ENCODE peak calls at places on chromosomes 3 and 15, in five cellular contexts. X, R, J, P and W are unnamed samples.

GRCh38 chr15:100314809-100315400 is 26.9 kb downstream of the ADAMTS17 start:
- DNase-seq in X (no peak), R (no peak), J (no peak), P (no peak), W (no peak)

GRCh38 chr3:195250473-195251251 is 20.3 kb downstream of the XXYLT1 start:
- DNase-seq in X (no peak), R (no peak), J (no peak), P (no peak), W (no peak)

GRCh38 chr15:60179786-60180391 is 175.8 kb downstream of the FOXB1 start:
- DNase-seq in X (no peak), R (peak), J (no peak), P (peak), W (peak)

GRCh38 chr15:42332331-42332730 is 27.0 kb upstream of the CAPN3 start:
- DNase-seq in X (no peak), R (no peak), J (no peak), P (no peak), W (no peak)

GRCh38 chr3:11549580-11550140 is 94.1 kb downstream of the VGLL4 start:
- DNase-seq in X (no peak), R (no peak), J (no peak), P (no peak), W (no peak)

GRCh38 chr3:123349201-123349535 is 99.7 kb downstream of the ADCY5 start:
- DNase-seq in X (no peak), R (peak), J (no peak), P (no peak), W (no peak)

GRCh38 chr15:62090988-62091387 is 24.2 kb downstream of the C2CD4A start:
- DNase-seq in X (no peak), R (no peak), J (no peak), P (no peak), W (no peak)

GRCh38 chr3:127141921-127142730 is 50.8 kb upstream of the PRR23E start:
- DNase-seq in X (no peak), R (no peak), J (peak), P (peak), W (no peak)

GRCh38 chr3:23580337-23580736 is 225.4 kb upstream of the UBE2E1 start:
- DNase-seq in X (no peak), R (no peak), J (no peak), P (no peak), W (no peak)

GRCh38 chr15:39629376-39629775 is 48.5 kb downstream of the THBS1 start:
- DNase-seq in X (no peak), R (no peak), J (no peak), P (no peak), W (no peak)

GRCh38 chr3:33061782-33062181 is 35.2 kb downstream of the GLB1 start:
- DNase-seq in X (no peak), R (no peak), J (no peak), P (no peak), W (no peak)

GRCh38 chr3:148922467-148922866 is 57.4 kb downstream of the CPA3 start:
- DNase-seq in X (no peak), R (no peak), J (no peak), P (no peak), W (no peak)

GRCh38 chr15:95663156-95663831 is 667.2 kb upstream of the NR2F2 start:
- DNase-seq in X (no peak), R (no peak), J (no peak), P (no peak), W (no peak)

GRCh38 chr3:140403559-140403958 is 274.3 kb upstream of the TRIM42 start:
- DNase-seq in X (no peak), R (peak), J (no peak), P (no peak), W (no peak)

DNA sequence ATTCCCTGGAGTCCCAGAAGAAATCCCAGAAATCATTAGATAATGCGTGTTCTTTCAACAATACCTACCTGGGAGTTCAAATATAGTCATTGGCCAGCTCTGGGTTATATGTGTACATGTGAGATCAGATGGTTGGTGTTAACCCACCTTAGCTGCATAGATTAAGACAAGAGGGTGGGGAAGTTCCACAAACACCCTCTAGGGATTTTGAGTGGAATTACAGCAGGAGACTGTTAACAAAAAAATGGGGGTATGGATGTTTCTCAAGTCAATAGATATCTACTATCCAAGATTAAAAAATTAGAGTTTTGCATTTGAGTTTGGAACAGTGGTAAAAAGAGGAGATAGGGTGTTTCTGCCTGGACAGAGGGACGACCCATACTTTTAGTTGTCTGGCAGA is 282.5 kb upstream of the CNTN3 start:
- DNase-seq in X (no peak), R (peak), J (no peak), P (no peak), W (no peak)
- TF ChIP-seq CTCF in X (peak), R (no peak), J (no peak), P (no peak), W (peak)

GRCh38 chr15:69271217-69271616 is 27.5 kb upstream of the PAQR5 start:
- DNase-seq in X (no peak), R (no peak), J (no peak), P (no peak), W (no peak)

GRCh38 chr15:69275933-69276565 is 22.7 kb upstream of the PAQR5 start:
- DNase-seq in X (no peak), R (peak), J (no peak), P (no peak), W (no peak)

GRCh38 chr15:69277316-69277715 is 21.4 kb upstream of the PAQR5 start:
- DNase-seq in X (no peak), R (no peak), J (no peak), P (no peak), W (no peak)

GRCh38 chr15:69275104-69275670 is 23.5 kb upstream of the PAQR5 start:
- DNase-seq in X (no peak), R (peak), J (no peak), P (no peak), W (no peak)

DNA sequence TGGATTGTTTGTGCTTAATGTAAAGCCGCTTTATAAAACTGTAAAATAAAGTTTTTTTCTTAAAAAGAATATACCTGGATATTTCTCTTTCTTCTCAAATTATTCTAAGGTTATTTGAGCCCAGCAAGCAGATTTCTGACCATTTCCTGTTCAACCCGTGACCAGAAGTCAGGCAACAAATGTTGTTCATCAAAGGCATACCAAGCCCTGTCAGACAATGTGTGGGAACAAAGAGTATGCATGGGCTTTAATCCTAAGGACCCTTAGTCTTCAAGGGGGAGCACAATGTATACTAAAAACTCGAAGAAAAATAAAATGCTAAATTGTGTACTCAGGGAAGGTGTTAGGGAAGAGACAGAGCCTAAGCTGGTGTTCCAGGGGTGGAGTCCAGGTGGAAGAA is 26.6 kb upstream of the PAQR5 start:
- DNase-seq in X (no peak), R (no peak), J (no peak), P (no peak), W (no peak)
- TF ChIP-seq CTCF in X (no peak), R (no peak), J (no peak), P (no peak), W (no peak)

GRCh38 chr3:183823963-183824362 is 1.4 kb downstream of the MAP6D1 start:
- DNase-seq in X (no peak), R (no peak), J (no peak), P (no peak), W (no peak)
- TF ChIP-seq CTCF in X (no peak), R (no peak), J (no peak), P (no peak), W (no peak)

GRCh38 chr3:182424006-182424405 is 369.3 kb upstream of the ATP11B start:
- DNase-seq in X (no peak), R (no peak), J (no peak), P (no peak), W (no peak)
- TF ChIP-seq CTCF in X (no peak), R (no peak), J (no peak), P (no peak), W (no peak)

DNA sequence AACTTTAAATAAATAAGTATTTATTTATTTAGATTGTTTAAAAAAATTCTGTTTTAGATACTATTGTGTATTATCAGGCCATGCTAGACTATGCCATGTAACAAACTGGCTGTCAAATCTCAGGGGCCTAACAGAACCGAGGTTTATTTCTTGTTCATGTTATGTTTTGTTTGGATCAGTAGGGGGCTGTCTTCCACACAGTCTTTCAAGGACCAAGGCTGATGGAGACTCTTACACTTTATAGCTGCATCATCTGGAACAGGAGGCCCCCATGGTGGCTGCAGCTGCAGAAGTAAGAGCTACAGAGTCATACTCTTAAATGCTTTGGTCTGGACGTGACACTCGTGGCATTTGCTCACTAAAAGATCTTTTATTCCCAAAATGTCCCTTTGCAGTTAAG is 33.0 kb upstream of the ARL14 start:
- DNase-seq in X (no peak), R (no peak), J (no peak), P (no peak), W (no peak)
- TF ChIP-seq CTCF in X (peak), R (peak), J (no peak), P (peak), W (peak)

DNA sequence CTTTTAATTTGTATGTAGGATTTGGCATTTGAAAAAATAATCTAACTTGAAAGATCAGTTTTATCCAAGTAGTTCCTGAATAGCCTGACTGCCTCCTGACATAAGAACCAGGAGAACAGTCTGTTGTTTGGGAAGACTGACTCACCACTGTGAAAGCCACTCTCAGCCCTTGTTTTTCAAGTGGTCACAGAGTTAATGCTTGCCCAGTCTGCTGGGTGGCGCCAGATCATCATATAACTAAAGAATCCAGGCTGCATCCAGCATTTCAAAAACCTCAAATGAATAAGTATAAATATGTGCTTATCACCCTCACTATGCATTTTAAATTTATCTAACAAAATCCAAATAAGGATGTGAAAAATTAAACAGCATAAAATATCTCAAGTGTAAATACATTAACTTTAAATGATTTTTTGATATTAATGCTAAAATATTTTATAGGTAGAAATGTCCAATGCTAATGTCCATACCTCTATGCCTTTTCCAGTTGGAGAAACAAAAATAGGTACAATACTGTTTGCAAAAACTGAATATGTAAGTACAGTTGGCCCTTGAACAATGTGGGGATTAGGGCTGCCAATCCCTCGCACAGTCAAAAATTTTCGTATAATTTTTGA is 26.9 kb upstream of the ZBBX start:
- DNase-seq in X (peak), R (peak), J (no peak), P (peak), W (peak)
- TF ChIP-seq CTCF in X (no peak), R (peak), J (no peak), P (peak), W (peak)